ENCODE peak calls at places on chromosomes 7 and 10, in nine cellular contexts. E is choroid plexus epithelial cell, M is lung, C is fibroblast of mammary gland, D is K562, T is Calu3, J is fibroblast of lung, I is stomach, N is OCI-LY7. S is an unnamed sample.

GRCh38 chr7:101598422-101598957 is 30.6 kb downstream of the MYL10 start:
- DNase-seq in I (peak), N (no peak), D (no peak), M (peak), J (no peak), T (peak), C (no peak), E (no peak), S (no peak)

GRCh38 chr7:142669074-142669654 is 80.1 kb upstream of the PRSS1 start:
- DNase-seq in E (peak), J (peak), D (peak), M (no peak), T (no peak), C (peak), N (peak), I (no peak), S (no peak)

GRCh38 chr7:97639036-97639435 is 92.8 kb upstream of the TAC1 start:
- DNase-seq in M (no peak), J (no peak), E (no peak), C (no peak), D (no peak), N (no peak), T (no peak), I (no peak), S (no peak)

GRCh38 chr7:48085942-48086341 is 3.1 kb upstream of the UPP1 start:
- DNase-seq in T (no peak), M (no peak), C (no peak), I (no peak), N (no peak), J (no peak), E (no peak), D (no peak), S (no peak)

GRCh38 chr10:287814-288213 is 152.6 kb downstream of the ZMYND11 start:
- DNase-seq in C (no peak), E (no peak), N (no peak), T (no peak), M (no peak), I (no peak), D (peak), J (no peak), S (no peak)

GRCh38 chr10:60828489-60828852 is 50.2 kb downstream of the CDK1 start:
- DNase-seq in C (no peak), E (peak), I (no peak), T (no peak), J (no peak), M (no peak), N (no peak), D (peak), S (no peak)

GRCh38 chr7:158322616-158323530 is 264.8 kb downstream of the PTPRN2 start:
- DNase-seq in D (no peak), I (no peak), J (no peak), E (no peak), M (peak), C (no peak), T (no peak), N (no peak), S (no peak)

GRCh38 chr10:29600067-29600466 is 34.7 kb downstream of the SVIL start:
- DNase-seq in I (no peak), J (no peak), E (no peak), M (no peak), T (no peak), D (no peak), N (no peak), C (peak), S (no peak)

GRCh38 chr7:80307251-80307856 is 172.7 kb downstream of the GNAI1 start:
- DNase-seq in T (no peak), M (no peak), J (peak), D (no peak), N (no peak), C (peak), I (no peak), E (peak), S (no peak)

GRCh38 chr10:73262105-73262730 is 9.8 kb upstream of the MRPS16 start:
- DNase-seq in J (peak), N (no peak), E (peak), D (peak), T (peak), I (no peak), M (no peak), C (peak), S (peak)

GRCh38 chr7:142885311-142886230 is at the start of gene TRPV6:
- DNase-seq in C (no peak), D (no peak), J (no peak), M (peak), I (peak), E (no peak), T (peak), N (no peak), S (no peak)

GRCh38 chr10:98262571-98262970 is 5.4 kb downstream of the LOXL4 start:
- DNase-seq in J (peak), C (peak), N (peak), D (no peak), M (no peak), I (peak), T (peak), E (peak), S (peak)

GRCh38 chr7:90532231-90532929 is 62.9 kb downstream of the PTTG1IP2 start:
- DNase-seq in E (no peak), M (no peak), T (no peak), C (no peak), I (no peak), N (no peak), J (no peak), D (no peak), S (no peak)

GRCh38 chr7:34249192-34249591 is 343.9 kb downstream of the BMPER start:
- DNase-seq in M (no peak), C (no peak), N (no peak), J (no peak), I (no peak), E (no peak), D (no peak), T (no peak), S (no peak)

GRCh38 chr7:371119-371778 is 81.3 kb downstream of the FOXL3 start:
- DNase-seq in E (no peak), N (peak), D (peak), C (no peak), M (no peak), T (no peak), I (peak), J (no peak), S (no peak)

GRCh38 chr7:152103691-152104090 is 78.2 kb downstream of the GALNT11 start:
- DNase-seq in N (no peak), D (no peak), C (no peak), I (no peak), T (no peak), M (no peak), J (no peak), E (peak), S (no peak)

GRCh38 chr7:78039791-78040776 is 241.5 kb downstream of the PHTF2 start:
- DNase-seq in M (no peak), I (peak), C (peak), D (peak), N (peak), J (peak), T (no peak), E (peak), S (peak)

GRCh38 chr7:114663502-114663901 is 248.9 kb downstream of the FOXP2 start:
- DNase-seq in J (peak), E (peak), I (no peak), C (peak), M (no peak), N (peak), D (no peak), T (peak), S (no peak)

GRCh38 chr10:3566627-3567026 is 218.4 kb downstream of the KLF6 start:
- DNase-seq in I (no peak), C (no peak), E (no peak), M (no peak), D (no peak), T (no peak), N (no peak), J (no peak), S (no peak)

GRCh38 chr10:104321716-104322415 is 16.4 kb downstream of the ITPRIP start:
- DNase-seq in D (no peak), I (no peak), E (peak), C (no peak), N (peak), M (no peak), J (no peak), T (no peak), S (no peak)

GRCh38 chr10:396535-397220 is 261.4 kb downstream of the ZMYND11 start:
- DNase-seq in D (no peak), J (no peak), N (peak), I (no peak), M (no peak), E (no peak), C (peak), T (no peak), S (no peak)

GRCh38 chr7:44221231-44221791 is 20.5 kb downstream of the YKT6 start:
- DNase-seq in J (no peak), T (peak), D (peak), E (peak), M (no peak), C (no peak), I (no peak), N (no peak), S (no peak)

DNA sequence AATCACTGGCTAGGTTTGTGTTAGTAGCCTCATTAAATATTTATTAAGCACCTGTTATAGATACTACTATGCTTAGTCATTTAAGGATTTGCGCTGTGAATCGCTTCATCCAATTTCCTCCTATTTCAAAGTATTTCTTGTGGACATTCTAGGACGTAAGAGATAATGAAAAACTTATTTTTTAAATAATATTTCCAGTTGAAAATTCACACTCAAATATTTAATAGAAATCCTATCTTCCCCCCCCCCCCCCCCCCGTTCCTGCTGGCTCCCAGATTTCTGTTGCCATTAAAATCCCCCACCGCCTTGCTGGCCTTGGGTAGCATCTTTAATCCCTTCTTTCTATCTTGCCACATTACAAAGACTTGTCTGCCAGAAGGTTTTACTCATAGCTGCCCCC is 6.0 kb downstream of the INSYN2A start:
- DNase-seq in J (no peak), D (no peak), I (no peak), E (no peak), T (no peak), M (no peak), C (no peak), N (no peak), S (no peak)
- TF ChIP-seq CTCF in J (no peak), D (no peak), I (no peak), E (no peak), T (no peak), M (no peak), C (no peak), N (no peak), S (no peak)

GRCh38 chr7:155466814-155467675 is 9.1 kb downstream of the EN2 start:
- DNase-seq in I (no peak), M (no peak), C (no peak), D (no peak), T (no peak), E (no peak), J (no peak), N (no peak), S (peak)
- TF ChIP-seq CTCF in I (no peak), M (no peak), C (no peak), D (no peak), T (no peak), E (no peak), J (no peak), N (no peak), S (no peak)

GRCh38 chr7:148672041-148672440 is 26.7 kb upstream of the CUL1 start:
- DNase-seq in C (no peak), N (no peak), T (no peak), E (no peak), M (no peak), I (no peak), J (no peak), D (no peak), S (peak)

GRCh38 chr7:148669907-148670306 is 28.8 kb upstream of the CUL1 start:
- DNase-seq in M (no peak), J (no peak), I (no peak), T (no peak), D (no peak), E (no peak), N (no peak), C (no peak), S (no peak)

GRCh38 chr7:148676291-148676690 is 22.4 kb upstream of the CUL1 start:
- DNase-seq in M (no peak), N (no peak), J (no peak), T (no peak), D (no peak), I (no peak), E (no peak), C (no peak), S (no peak)

GRCh38 chr7:148670374-148670773 is 28.3 kb upstream of the CUL1 start:
- DNase-seq in D (no peak), I (no peak), E (no peak), J (no peak), C (no peak), T (no peak), N (no peak), M (no peak), S (no peak)

DNA sequence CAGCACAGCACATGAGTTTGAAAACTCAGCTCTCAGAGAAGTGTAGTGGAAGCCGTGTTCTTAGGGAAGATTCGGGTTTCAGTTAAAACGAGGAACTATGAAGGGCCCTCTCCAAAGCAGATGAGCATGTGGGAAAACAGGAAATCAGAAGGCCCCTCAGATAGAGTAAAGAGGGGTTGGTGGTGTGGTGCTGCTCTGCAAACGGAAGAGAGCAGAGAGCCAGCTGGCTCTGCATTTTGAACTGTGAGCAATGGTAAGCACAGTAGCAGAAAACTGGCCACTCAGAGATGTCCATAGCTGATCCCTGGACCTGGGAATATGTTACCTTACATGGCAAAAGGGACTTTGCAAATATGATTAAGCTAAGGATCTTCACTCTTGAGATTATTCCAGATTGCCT is 27.9 kb upstream of the CUL1 start:
- DNase-seq in N (no peak), J (no peak), D (no peak), T (no peak), C (no peak), M (no peak), I (no peak), E (no peak), S (no peak)
- TF ChIP-seq CTCF in N (no peak), J (no peak), D (no peak), T (no peak), C (no peak), M (no peak), I (no peak), E (no peak), S (no peak)

GRCh38 chr7:5396542-5396941 is 27.1 kb downstream of the TNRC18 start:
- DNase-seq in T (peak), J (peak), N (peak), C (peak), D (no peak), E (peak), I (peak), M (peak), S (peak)
- TF ChIP-seq CTCF in T (peak), J (no peak), N (peak), C (peak), D (peak), E (peak), I (no peak), M (peak), S (peak)

GRCh38 chr7:35520810-35521059 is 174.2 kb downstream of the HERPUD2 start:
- DNase-seq in D (no peak), I (no peak), M (no peak), N (no peak), E (no peak), C (no peak), J (no peak), T (no peak), S (no peak)

GRCh38 chr7:35524112-35524804 is 170.7 kb downstream of the HERPUD2 start:
- DNase-seq in M (no peak), T (no peak), D (no peak), E (no peak), J (no peak), I (no peak), C (no peak), N (no peak), S (no peak)

GRCh38 chr7:35516498-35516897 is 178.4 kb downstream of the HERPUD2 start:
- DNase-seq in M (no peak), D (no peak), J (no peak), N (no peak), E (no peak), T (no peak), I (no peak), C (no peak), S (no peak)

GRCh38 chr7:35518767-35519166 is 176.2 kb downstream of the HERPUD2 start:
- DNase-seq in J (no peak), M (no peak), N (no peak), C (no peak), D (no peak), T (no peak), I (no peak), E (no peak), S (no peak)

DNA sequence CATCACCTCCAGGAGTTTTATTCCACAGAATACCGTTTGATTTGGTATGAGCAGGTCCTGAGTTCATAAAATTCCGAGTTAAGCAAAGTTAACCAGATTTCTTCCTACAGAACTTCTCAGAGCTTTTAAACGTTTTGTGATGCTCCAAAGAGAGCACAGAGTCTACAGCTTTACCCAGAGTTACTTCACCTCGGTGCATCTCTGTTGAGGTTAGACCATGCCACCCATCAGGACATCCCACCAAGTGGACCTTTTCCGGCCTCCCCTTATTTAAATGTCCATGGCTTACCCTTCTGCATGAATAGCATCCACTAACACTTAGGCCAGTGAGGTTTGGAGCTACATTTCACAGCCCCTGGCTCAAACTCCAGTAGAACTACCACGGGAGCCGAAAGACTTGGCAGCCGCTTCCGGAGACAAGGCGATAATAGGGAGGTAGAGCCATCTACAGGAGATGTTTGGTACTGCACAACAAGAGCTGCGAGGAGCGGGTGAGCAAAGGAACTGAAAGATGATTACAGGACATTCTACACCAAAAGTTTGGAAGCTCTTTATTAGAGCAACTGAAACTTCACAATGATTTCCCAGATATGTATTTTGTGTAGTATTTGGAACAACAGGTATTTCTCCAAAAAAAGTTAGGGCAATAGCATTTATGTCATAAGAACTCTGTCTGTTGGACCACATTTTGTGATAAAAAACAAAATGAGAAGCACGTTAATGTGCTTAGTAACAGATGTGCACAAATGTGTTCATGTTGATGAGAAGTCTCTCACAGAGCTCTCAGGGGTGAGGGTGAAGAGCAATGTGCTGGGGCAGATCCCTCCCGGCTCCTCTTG is 174.7 kb downstream of the HERPUD2 start:
- DNase-seq in C (peak), I (peak), E (peak), J (peak), T (peak), N (peak), D (peak), M (peak), S (peak)
- TF ChIP-seq CTCF in C (peak), I (peak), E (peak), J (peak), T (peak), N (peak), D (peak), M (peak), S (peak)

DNA sequence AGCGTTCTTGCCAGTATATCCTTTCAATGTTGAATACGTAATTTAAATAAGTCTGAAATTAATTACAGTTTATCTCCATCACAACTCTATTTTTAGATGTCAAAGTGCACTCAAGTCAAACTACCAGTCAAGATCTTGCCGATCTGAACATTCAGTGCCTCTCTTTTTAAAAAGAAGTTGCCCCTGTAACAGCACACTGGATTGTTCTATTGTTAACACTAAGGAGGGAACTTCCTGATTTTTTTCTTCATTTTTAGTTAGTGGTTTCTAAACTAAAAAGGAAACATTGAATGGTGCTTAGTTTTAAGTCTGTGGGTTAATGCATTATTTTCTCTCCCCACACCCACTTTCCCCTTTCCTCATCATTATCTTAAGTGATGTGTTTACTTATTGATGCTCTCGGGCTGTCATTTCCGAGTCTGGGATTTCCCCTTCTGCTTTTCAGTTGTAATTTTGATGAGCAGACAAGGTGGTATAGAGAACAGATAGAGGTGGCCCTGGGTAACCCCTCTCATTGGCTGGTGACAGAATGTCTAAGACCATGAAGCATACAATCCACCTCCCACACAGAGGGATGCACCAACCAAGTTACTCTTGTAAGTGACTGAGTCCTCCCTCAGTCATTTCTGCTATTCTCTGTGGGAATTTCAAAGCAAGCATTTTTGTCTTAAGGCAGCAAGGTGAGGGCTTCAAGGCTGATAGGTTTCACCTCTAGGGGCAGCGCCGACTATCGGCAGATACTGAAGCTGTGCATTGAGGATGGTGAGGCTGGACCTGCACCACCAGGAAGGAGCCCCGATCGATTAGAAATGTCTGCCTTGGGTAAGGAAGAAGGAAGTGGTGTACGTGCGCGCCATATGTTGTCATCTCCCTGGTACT is 49.4 kb downstream of the CHN2 start:
- DNase-seq in E (no peak), N (peak), T (peak), D (peak), C (no peak), M (no peak), I (no peak), J (no peak), S (peak)
- TF ChIP-seq CTCF in E (no peak), N (peak), T (no peak), D (peak), C (no peak), M (no peak), I (no peak), J (no peak), S (peak)

GRCh38 chr7:144786522-144786921 is 49.3 kb downstream of the TPK1 start:
- DNase-seq in N (peak), T (no peak), C (peak), M (no peak), E (peak), D (peak), I (no peak), J (no peak), S (no peak)
- TF ChIP-seq CTCF in N (peak), T (no peak), C (peak), M (no peak), E (no peak), D (no peak), I (no peak), J (no peak), S (no peak)

S was measured in activated CD8-positive, alpha-beta T cell treated with anti-CD3 and anti-CD28 coated beads for 36 hours.